ENCODE peak calls at places on chromosome 22, in seven cellular contexts. Y, I, F, G, Z, N and S are unnamed samples.

GRCh38 chr22:38731703-38732161 is 24.1 kb downstream of the SUN2 start:
- DNase-seq in I (no peak), Z (no peak), N (no peak), G (peak), F (no peak), Y (peak), S (no peak)

GRCh38 chr22:42262964-42263363 is 7.5 kb downstream of the TCF20 start:
- DNase-seq in N (no peak), G (no peak), Z (no peak), Y (no peak), I (no peak), F (no peak), S (no peak)

GRCh38 chr22:20721409-20722218 is 52.3 kb upstream of the SERPIND1 start:
- DNase-seq in Z (no peak), F (no peak), N (no peak), G (no peak), Y (no peak), I (no peak), S (no peak)

GRCh38 chr22:23530106-23530505 is 50.0 kb downstream of the IGLL1 start:
- DNase-seq in N (no peak), Y (peak), I (no peak), Z (no peak), G (no peak), F (no peak), S (peak)

GRCh38 chr22:21816787-21817496 is 50.5 kb downstream of the MAPK1 start:
- DNase-seq in F (peak), N (peak), Y (no peak), I (no peak), G (no peak), Z (no peak), S (no peak)

GRCh38 chr22:11627798-11628650 is 3900.0 kb upstream of the OR11H1 start:
- DNase-seq in Y (peak), N (no peak), G (peak), F (no peak), I (no peak), Z (no peak), S (no peak)

GRCh38 chr22:43462701-43463100 is 50.9 kb downstream of the MPPED1 start:
- DNase-seq in Z (no peak), F (no peak), I (no peak), G (no peak), Y (no peak), N (no peak), S (no peak)

GRCh38 chr22:29396126-29396525 is 7.8 kb upstream of the AP1B1 start:
- DNase-seq in I (no peak), Z (no peak), F (no peak), Y (no peak), N (no peak), G (no peak), S (no peak)

GRCh38 chr22:39010946-39011625 is 3.0 kb upstream of the APOBEC3C start:
- DNase-seq in N (no peak), Z (no peak), F (no peak), Y (no peak), G (no peak), I (no peak), S (no peak)

GRCh38 chr22:42296381-42296853 is 26.0 kb upstream of the TCF20 start:
- DNase-seq in G (no peak), N (peak), Z (peak), Y (no peak), F (no peak), I (peak), S (no peak)

GRCh38 chr22:29310863-29311339 is 4.5 kb downstream of the GAS2L1 start:
- DNase-seq in Z (peak), G (peak), F (peak), N (peak), Y (peak), I (peak), S (peak)

GRCh38 chr22:32775957-32776356 is 25.5 kb upstream of the TIMP3 start:
- DNase-seq in F (no peak), I (no peak), N (no peak), Z (no peak), Y (no peak), G (peak), S (no peak)

GRCh38 chr22:44443641-44444235 is 54.3 kb downstream of the RTL6 start:
- DNase-seq in Y (no peak), Z (no peak), N (no peak), I (no peak), F (no peak), G (no peak), S (no peak)

GRCh38 chr22:24088796-24089195 is 77.7 kb downstream of the CABIN1 start:
- DNase-seq in G (no peak), I (no peak), N (no peak), F (no peak), Z (no peak), Y (no peak), S (no peak)

GRCh38 chr22:47456031-47456430 is 693.6 kb downstream of the TBC1D22A start:
- DNase-seq in G (no peak), Y (no peak), Z (no peak), N (no peak), F (no peak), I (no peak), S (no peak)

GRCh38 chr22:21582801-21583740 is 15.6 kb downstream of the UBE2L3 start:
- DNase-seq in Y (no peak), F (no peak), N (no peak), G (no peak), I (no peak), Z (no peak), S (no peak)

GRCh38 chr22:21450320-21450831 is 16.8 kb upstream of the TMEM191C start:
- DNase-seq in G (no peak), N (no peak), F (no peak), Z (no peak), I (peak), Y (no peak), S (peak)

GRCh38 chr22:24432059-24432853 is 4.9 kb downstream of the ADORA2A start:
- DNase-seq in G (no peak), F (peak), Z (peak), Y (peak), I (peak), N (peak), S (no peak)

GRCh38 chr22:31342389-31343125 is 3.6 kb downstream of the PATZ1 start:
- DNase-seq in N (no peak), Z (no peak), Y (no peak), I (no peak), G (no peak), F (no peak), S (no peak)

GRCh38 chr22:44360686-44361381 is 48.1 kb upstream of the SHISAL1 start:
- DNase-seq in I (peak), Y (peak), N (peak), F (peak), Z (peak), G (peak), S (peak)

GRCh38 chr22:42688914-42689275 is 31.8 kb downstream of the A4GALT start:
- DNase-seq in G (no peak), Y (peak), I (no peak), Z (no peak), F (no peak), N (peak), S (no peak)

GRCh38 chr22:43540570-43540969 is 128.8 kb downstream of the MPPED1 start:
- DNase-seq in N (no peak), G (no peak), Y (no peak), F (no peak), Z (no peak), I (no peak), S (no peak)

GRCh38 chr22:21447694-21448402 is 19.3 kb upstream of the TMEM191C start:
- DNase-seq in Y (peak), F (no peak), Z (no peak), G (no peak), N (no peak), I (no peak), S (peak)

GRCh38 chr22:43180670-43181069 is 6.3 kb downstream of the TTLL12 start:
- DNase-seq in Z (no peak), Y (no peak), I (no peak), F (no peak), N (no peak), G (no peak), S (no peak)

GRCh38 chr22:46660604-46661201 is 40.5 kb downstream of the GRAMD4 start:
- DNase-seq in F (no peak), Y (no peak), Z (peak), I (no peak), N (peak), G (peak), S (no peak)

GRCh38 chr22:28629420-28630184 is 50.0 kb downstream of the TTC28 start:
- DNase-seq in I (no peak), Z (no peak), N (no peak), F (no peak), G (no peak), Y (no peak), S (no peak)

GRCh38 chr22:21029486-21030025 is 2.8 kb downstream of the SLC7A4 start:
- DNase-seq in Z (no peak), F (no peak), I (no peak), G (no peak), N (no peak), Y (no peak), S (no peak)

GRCh38 chr22:39349506-39349966 is 255 bp upstream of the SYNGR1 start:
- DNase-seq in Y (no peak), Z (peak), F (no peak), I (no peak), G (no peak), N (peak), S (peak)

GRCh38 chr22:32317524-32317923 is 40.1 kb upstream of the RFPL3 start:
- DNase-seq in I (no peak), Y (no peak), Z (no peak), F (no peak), N (no peak), G (no peak), S (no peak)

GRCh38 chr22:23522642-23523251 is 57.3 kb downstream of the IGLL1 start:
- DNase-seq in I (no peak), N (peak), Z (no peak), F (no peak), Y (peak), G (no peak), S (peak)

GRCh38 chr22:21951931-21952465 is 650 bp downstream of the PPM1F start:
- DNase-seq in Y (peak), G (peak), Z (peak), F (peak), N (peak), I (peak), S (peak)

GRCh38 chr22:25765016-25765367 is 23.0 kb downstream of the MYO18B start:
- DNase-seq in I (peak), Y (peak), G (no peak), Z (no peak), N (no peak), F (no peak), S (no peak)

GRCh38 chr22:24156146-24156914 is 25.0 kb upstream of the SUSD2 start:
- DNase-seq in F (peak), G (no peak), Y (peak), I (no peak), Z (peak), N (peak), S (peak)

GRCh38 chr22:32444068-32444467 is 20.2 kb downstream of the BPIFC start:
- DNase-seq in I (no peak), N (peak), F (no peak), Z (peak), G (no peak), Y (no peak), S (no peak)

GRCh38 chr22:43094085-43094484 is 4.9 kb upstream of the TTLL1 start:
- DNase-seq in N (peak), Y (no peak), F (no peak), I (peak), G (peak), Z (peak), S (peak)

DNA sequence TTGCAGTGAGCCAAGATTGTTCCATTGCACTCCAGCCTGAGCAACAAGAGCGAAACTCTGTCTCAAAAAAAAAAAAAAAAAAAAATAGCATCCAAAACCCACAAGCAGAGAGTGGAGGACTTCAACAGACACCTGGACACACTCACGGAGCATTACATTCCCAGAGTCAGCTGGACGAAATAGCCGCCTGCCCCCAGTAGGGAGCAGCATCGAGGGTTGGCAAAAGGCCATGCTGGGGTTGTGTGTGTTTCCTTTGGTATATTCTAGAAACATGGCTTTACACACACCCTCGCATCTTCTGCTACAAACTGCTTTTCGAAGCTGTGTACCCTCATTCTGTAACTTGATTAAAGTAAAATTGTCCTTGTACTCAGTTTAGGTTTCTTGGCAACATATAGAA is 5.3 kb downstream of the ADA2 start:
- DNase-seq in G (peak), Z (peak), F (peak), Y (peak), N (peak), I (peak), S (peak)
- TF ChIP-seq CTCF in G (peak), Z (peak), F (no peak), Y (peak), N (no peak), I (peak), S (peak)

GRCh38 chr22:45531441-45531840 is 28.8 kb downstream of the FBLN1 start:
- DNase-seq in N (no peak), I (no peak), G (no peak), Z (no peak), F (no peak), Y (no peak), S (no peak)
- TF ChIP-seq CTCF in N (no peak), I (no peak), G (no peak), Z (no peak), F (no peak), Y (no peak), S (no peak)

GRCh38 chr22:49780992-49781782 is 46.5 kb downstream of the BRD1 start:
- DNase-seq in G (no peak), Y (peak), I (peak), N (no peak), F (no peak), Z (no peak), S (peak)

GRCh38 chr22:49777569-49778250 is 50.0 kb downstream of the BRD1 start:
- DNase-seq in Z (no peak), F (no peak), Y (peak), N (no peak), G (no peak), I (peak), S (peak)

GRCh38 chr22:49779853-49780271 is 47.8 kb downstream of the BRD1 start:
- DNase-seq in G (no peak), N (no peak), F (no peak), Z (no peak), I (peak), Y (peak), S (peak)

GRCh38 chr22:49780281-49780991 is 47.2 kb downstream of the BRD1 start:
- DNase-seq in Z (no peak), F (no peak), Y (peak), N (no peak), I (peak), G (no peak), S (peak)

GRCh38 chr22:49779226-49779625 is 48.4 kb downstream of the BRD1 start:
- DNase-seq in Z (no peak), I (peak), N (no peak), Y (peak), F (no peak), G (no peak), S (no peak)
- TF ChIP-seq CTCF in Z (no peak), I (no peak), N (no peak), Y (no peak), F (no peak), G (no peak), S (no peak)

GRCh38 chr22:37636186-37636948 is 3.1 kb upstream of the SH3BP1 start:
- DNase-seq in I (no peak), F (peak), Z (peak), G (no peak), Y (no peak), N (no peak), S (no peak)
- TF ChIP-seq CTCF in I (no peak), F (peak), Z (no peak), G (no peak), Y (no peak), N (no peak), S (no peak)

GRCh38 chr22:50141891-50142363 is 28.6 kb upstream of the PANX2 start:
- DNase-seq in F (no peak), Y (no peak), Z (no peak), G (no peak), N (no peak), I (no peak), S (no peak)
- TF ChIP-seq CTCF in F (peak), Y (no peak), Z (no peak), G (no peak), N (no peak), I (no peak), S (no peak)

DNA sequence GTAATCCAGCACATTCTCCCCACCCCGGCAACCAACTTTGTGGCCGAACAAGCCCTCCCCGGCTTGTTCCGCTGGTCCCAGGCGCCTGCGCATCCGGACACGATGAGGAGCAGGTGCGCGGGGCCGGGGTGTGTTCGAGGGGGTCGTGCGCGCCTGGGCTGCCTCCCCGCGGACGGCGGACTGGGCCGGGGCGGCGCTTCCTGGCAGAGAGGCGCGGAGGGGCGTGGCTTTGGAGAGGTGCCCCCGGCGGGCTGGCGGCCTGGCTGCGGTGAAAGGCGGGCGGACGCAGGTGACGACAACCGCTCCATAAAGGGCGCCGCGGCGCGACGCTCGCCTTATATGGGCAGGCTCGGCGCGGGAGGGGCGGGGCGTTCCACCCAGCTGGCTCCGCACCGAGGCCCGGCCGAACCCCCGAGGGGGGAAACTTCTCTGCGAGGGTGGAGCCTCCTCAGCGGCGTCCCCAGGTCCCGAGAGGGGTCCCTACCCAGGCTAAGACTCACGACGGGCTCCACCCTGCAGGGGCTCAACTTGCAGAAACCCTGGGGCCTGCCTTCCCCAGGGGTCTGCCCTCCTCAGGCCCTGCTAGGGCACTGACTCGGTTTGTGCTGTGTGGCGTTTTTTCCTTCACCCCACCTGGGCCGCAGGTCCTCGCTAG is 26.4 kb downstream of the TXN2 start:
- DNase-seq in N (peak), G (peak), F (peak), Y (peak), Z (peak), I (peak), S (peak)
- TF ChIP-seq CTCF in N (no peak), G (no peak), F (peak), Y (no peak), Z (no peak), I (no peak), S (no peak)

DNA sequence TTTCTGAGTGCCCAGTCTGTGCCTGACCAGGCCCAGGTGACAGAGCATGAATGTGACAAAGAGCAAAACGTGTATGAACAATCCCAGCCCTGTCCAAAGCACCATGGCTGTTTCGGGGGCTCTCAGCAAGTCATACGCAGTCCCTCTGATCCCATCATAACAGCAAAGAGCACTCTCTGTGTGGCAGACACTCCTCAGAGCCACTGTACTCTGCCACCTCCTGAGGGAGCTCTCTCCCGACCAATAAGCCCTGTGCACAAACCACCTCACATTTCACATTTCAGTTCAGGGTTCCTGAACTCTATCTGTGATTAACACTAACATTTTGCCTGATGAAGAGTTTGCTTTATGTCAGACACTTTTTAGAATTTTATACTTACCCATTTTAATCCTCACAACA is 6.6 kb downstream of the DGCR2 start:
- DNase-seq in Y (no peak), I (peak), N (no peak), G (no peak), Z (no peak), F (no peak), S (no peak)
- TF ChIP-seq CTCF in Y (no peak), I (no peak), N (no peak), G (no peak), Z (no peak), F (no peak), S (no peak)

GRCh38 chr22:27424319-27424718 is 377.2 kb downstream of the MN1 start:
- DNase-seq in F (peak), N (no peak), Y (no peak), Z (no peak), I (no peak), G (no peak), S (no peak)

GRCh38 chr22:27430799-27431480 is 370.6 kb downstream of the MN1 start:
- DNase-seq in F (no peak), Y (no peak), Z (no peak), I (no peak), G (no peak), N (no peak), S (no peak)

GRCh38 chr22:27433585-27434190 is 367.9 kb downstream of the MN1 start:
- DNase-seq in Z (no peak), I (no peak), G (no peak), F (no peak), N (peak), Y (no peak), S (no peak)

GRCh38 chr22:27431896-27432295 is 369.7 kb downstream of the MN1 start:
- DNase-seq in G (no peak), F (no peak), N (no peak), Y (no peak), I (no peak), Z (no peak), S (no peak)

DNA sequence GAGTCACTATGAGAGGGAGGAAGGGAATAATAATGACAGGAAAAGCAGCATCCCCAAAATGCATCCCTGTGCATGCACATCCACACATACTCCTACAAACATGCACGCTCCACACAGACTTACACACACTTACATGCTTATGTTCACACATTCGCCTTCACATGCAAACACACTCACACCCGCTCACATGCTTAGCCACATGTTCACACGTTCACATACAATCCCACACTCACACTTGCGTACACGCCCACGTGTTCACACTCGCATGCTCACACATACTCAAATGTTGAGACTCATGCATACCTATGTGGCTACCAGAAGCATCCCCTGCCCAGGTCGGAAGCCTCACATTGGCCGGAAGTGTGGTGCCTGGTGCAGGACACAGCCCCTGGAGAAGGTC is 372.1 kb downstream of the MN1 start:
- DNase-seq in F (no peak), Z (no peak), Y (no peak), N (no peak), I (no peak), G (no peak), S (no peak)
- TF ChIP-seq CTCF in F (no peak), Z (no peak), Y (no peak), N (no peak), I (no peak), G (no peak), S (no peak)